ENCODE peak calls at places on chromosomes 13 and 19, in four cellular contexts. J is GM23248, K is GM23338, I is endothelial cell of umbilical vein. P is an unnamed sample.

GRCh38 chr19:30406220-30406944 is 34.2 kb downstream of the ZNF536 start:
- DNase-seq in K (peak; percentile 56), J (peak; percentile 50), I (no peak), P (no peak)

GRCh38 chr19:4390017-4390861 is 10.1 kb downstream of the SH3GL1 start:
- DNase-seq in J (peak; percentile 64), I (peak; percentile 85), K (peak; percentile 85), P (no peak)

GRCh38 chr13:78131811-78132210 is 213.2 kb upstream of the EDNRB start:
- DNase-seq in J (peak; percentile 45), K (no peak), I (peak; percentile 39), P (no peak)

GRCh38 chr13:75145926-75146325 is 336.0 kb downstream of the TBC1D4 start:
- DNase-seq in J (no peak), K (no peak), I (no peak), P (no peak)

GRCh38 chr19:33713194-33713593 is 83.5 kb upstream of the KCTD15 start:
- DNase-seq in J (no peak), I (no peak), K (no peak), P (no peak)

GRCh38 chr13:94646904-94647303 is 45.2 kb downstream of the GPR180 start:
- DNase-seq in K (no peak), I (no peak), J (no peak), P (no peak)

GRCh38 chr13:48535791-48536190 is 2.9 kb upstream of the RCBTB2 start:
- DNase-seq in K (no peak), J (no peak), I (no peak), P (no peak)

GRCh38 chr13:97257800-97258799 is 36.0 kb downstream of the MBNL2 start:
- DNase-seq in J (peak; percentile 91), K (peak; percentile 79), I (peak; percentile 98), P (no peak)

GRCh38 chr13:33070713-33071112 is 54.5 kb downstream of the KL start:
- DNase-seq in I (no peak), J (peak; percentile 21), K (no peak), P (no peak)

GRCh38 chr13:113089693-113090414 is 15.7 kb upstream of the F7 start:
- DNase-seq in I (no peak), K (no peak), J (no peak), P (no peak)

GRCh38 chr13:33918199-33918932 is 100.4 kb downstream of the RFC3 start:
- DNase-seq in I (peak; percentile 28), K (no peak), J (peak; percentile 94), P (no peak)

GRCh38 chr13:110925023-110925608 is 10.2 kb upstream of the ANKRD10 start:
- DNase-seq in K (peak; percentile 73), I (no peak), J (no peak), P (peak; percentile 29)

GRCh38 chr13:33032037-33032625 is 15.9 kb downstream of the KL start:
- DNase-seq in K (no peak), J (peak; percentile 29), I (no peak), P (no peak)

GRCh38 chr13:85367887-85368286 is 431.3 kb downstream of the SLITRK6 start:
- DNase-seq in J (no peak), K (no peak), I (no peak), P (no peak)

GRCh38 chr19:30447276-30447870 is 75.2 kb downstream of the ZNF536 start:
- DNase-seq in K (no peak), J (peak; percentile 51), I (no peak), P (no peak)

GRCh38 chr19:18895828-18896341 is at the start of gene CERS1:
- DNase-seq in K (peak; percentile 68), J (peak; percentile 54), I (no peak), P (no peak)

GRCh38 chr19:7978196-7978825 is 27.1 kb downstream of the ELAVL1 start:
- DNase-seq in K (no peak), I (no peak), J (peak; percentile 20), P (no peak)

GRCh38 chr13:59250276-59250990 is 913.3 kb downstream of the DIAPH3 start:
- DNase-seq in I (no peak), J (no peak), K (no peak), P (no peak)

GRCh38 chr13:40350283-40350992 is 316.0 kb downstream of the FOXO1 start:
- DNase-seq in K (no peak), J (no peak), I (no peak), P (no peak)

GRCh38 chr19:37329686-37330085 is 41.2 kb upstream of the ZNF527 start:
- DNase-seq in K (peak; percentile 67), J (peak; percentile 16), I (no peak), P (no peak)

GRCh38 chr19:12111176-12111575 is 29.0 kb downstream of the ZNF20 start:
- DNase-seq in K (no peak), I (no peak), J (no peak), P (no peak)

GRCh38 chr19:10688545-10689280 is 12.5 kb upstream of the QTRT1 start:
- DNase-seq in K (no peak), I (no peak), J (no peak), P (no peak)

GRCh38 chr19:10692673-10693264 is 8.5 kb upstream of the QTRT1 start:
- DNase-seq in I (no peak), J (no peak), K (peak; percentile 73), P (no peak)

GRCh38 chr19:10691883-10692282 is 9.4 kb upstream of the QTRT1 start:
- DNase-seq in I (no peak), J (no peak), K (no peak), P (no peak)

GRCh38 chr19:10691178-10691881 is 9.9 kb upstream of the QTRT1 start:
- DNase-seq in J (no peak), I (no peak), K (no peak), P (no peak)

DNA sequence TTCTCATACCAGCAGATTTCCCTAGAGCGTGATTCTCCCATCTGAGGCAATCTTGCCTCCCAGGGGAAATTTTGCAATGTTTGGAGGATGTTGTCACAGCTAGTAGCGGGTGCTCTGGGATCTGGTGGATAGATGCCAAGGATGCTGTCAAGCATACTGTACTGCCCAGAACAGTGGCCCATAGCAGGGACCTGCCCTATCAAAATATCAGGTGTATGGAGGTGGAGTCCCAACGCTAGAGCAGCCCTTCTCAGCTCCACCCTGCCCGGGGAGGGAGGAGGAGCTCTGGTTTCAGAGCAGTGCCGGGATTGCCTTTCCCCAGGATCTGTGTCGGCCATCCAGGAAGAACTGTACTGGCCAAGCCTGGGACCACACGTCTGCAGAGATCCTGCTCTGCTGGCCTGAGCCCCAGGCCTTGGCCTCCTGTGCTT is 10.9 kb upstream of the QTRT1 start:
- DNase-seq in K (no peak), I (no peak), J (peak; percentile 49), P (no peak)
- H3K36me3 ChIP-seq in K (peaks cover 56% of the 10 kb centered on the region), I (peaks cover 51% of the 10 kb centered on the region), J (peaks cover 3% of the 10 kb centered on the region), P (peaks cover 75% of the 10 kb centered on the region)

GRCh38 chr19:5622465-5623396 is at the start of the genes SAFB and SAFB2:
- DNase-seq in I (peak; percentile 100), K (peak; percentile 99), J (peak; percentile 100), P (peak; percentile 100)
- H3K4me1 ChIP-seq in I (peaks cover 28% of the 10 kb centered on the region), K (peaks cover 20% of the 10 kb centered on the region), J (peaks cover 42% of the 10 kb centered on the region), P (peaks cover 72% of the 10 kb centered on the region)

GRCh38 chr13:112056284-112056727 is 10.6 kb upstream of the SOX1 start:
- DNase-seq in I (no peak), J (no peak), K (peak; percentile 88), P (no peak)

GRCh38 chr13:112055417-112056206 is 11.3 kb upstream of the SOX1 start:
- DNase-seq in K (peak; percentile 56), I (no peak), J (no peak), P (no peak)

GRCh38 chr13:112057434-112057735 is 9.6 kb upstream of the SOX1 start:
- DNase-seq in J (no peak), K (no peak), I (no peak), P (no peak)

GRCh38 chr13:112057736-112058518 is 9.0 kb upstream of the SOX1 start:
- DNase-seq in I (peak; percentile 6), K (peak; percentile 56), J (no peak), P (no peak)

GRCh38 chr13:112056739-112057433 is 10.1 kb upstream of the SOX1 start:
- DNase-seq in J (no peak), I (no peak), K (peak; percentile 63), P (no peak)
- TF ChIP-seq EZH2 in J (no peak), I (no peak), K (peak; percentile 59), P (no peak)

GRCh38 chr19:2761309-2761677 is 21.5 kb upstream of the SLC39A3 start:
- DNase-seq in J (no peak), I (no peak), K (no peak), P (no peak)
- H3K36me3 ChIP-seq in J (peaks cover 4% of the 10 kb centered on the region), I (peaks cover 42% of the 10 kb centered on the region), K (peaks cover 15% of the 10 kb centered on the region), P (peaks cover 88% of the 10 kb centered on the region)

DNA sequence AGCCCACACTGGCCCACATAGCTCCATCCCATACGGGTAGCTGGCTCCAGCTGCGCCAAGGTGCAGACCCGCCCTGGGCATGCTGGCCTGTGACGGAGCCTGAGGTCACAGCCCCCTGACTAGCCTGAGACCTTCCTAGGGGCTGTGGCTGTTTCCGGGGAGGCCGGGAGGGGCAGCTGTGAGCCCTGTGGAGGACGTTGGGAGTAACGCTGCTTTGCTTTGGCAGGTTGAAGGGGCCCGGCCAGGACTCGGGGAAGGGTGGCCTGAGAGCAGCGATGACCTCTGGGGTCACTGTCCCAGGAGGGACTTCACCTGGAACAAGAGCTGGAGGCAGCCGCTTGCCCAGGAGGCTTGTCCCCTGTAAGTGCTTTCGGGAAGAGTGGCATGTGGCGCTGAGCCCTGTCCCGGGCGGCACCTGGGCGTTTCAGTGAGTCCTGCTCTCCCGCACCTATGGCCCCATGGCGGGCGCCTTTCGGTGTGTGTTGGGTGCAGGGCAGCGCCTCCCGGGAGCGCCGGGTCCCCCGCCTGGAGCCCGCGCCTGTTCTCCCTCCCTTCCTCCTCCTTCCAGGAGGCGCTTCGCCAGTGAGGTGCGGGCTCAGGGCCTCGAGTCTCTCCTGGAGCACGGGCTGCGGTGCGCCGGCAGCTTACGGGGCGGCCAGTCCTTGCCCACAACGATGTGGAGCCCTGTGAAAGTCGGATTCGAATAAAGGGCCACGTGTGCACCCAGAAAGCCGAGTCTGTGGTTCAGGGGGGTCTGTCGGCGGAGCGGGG is 1.1 kb upstream of the FAM174C start:
- DNase-seq in K (no peak), I (no peak), J (peak; percentile 21), P (no peak)
- H3K4me1 ChIP-seq in K (peaks cover 32% of the 10 kb centered on the region), I (peaks cover 37% of the 10 kb centered on the region), J (peaks cover 19% of the 10 kb centered on the region), P (peaks cover 71% of the 10 kb centered on the region)

GRCh38 chr19:48493718-48494515 is 17.7 kb downstream of the LMTK3 start:
- DNase-seq in J (no peak), K (peak; percentile 15), I (no peak), P (no peak)

GRCh38 chr19:48490980-48491792 is 20.4 kb downstream of the LMTK3 start:
- DNase-seq in J (peak; percentile 45), K (peak; percentile 88), I (no peak), P (peak; percentile 80)

GRCh38 chr19:48491793-48492123 is 19.9 kb downstream of the LMTK3 start:
- DNase-seq in J (no peak), I (no peak), K (peak; percentile 95), P (no peak)

GRCh38 chr19:48495391-48495790 is 16.2 kb downstream of the LMTK3 start:
- DNase-seq in J (no peak), I (no peak), K (no peak), P (no peak)

GRCh38 chr19:48492925-48493717 is 18.5 kb downstream of the LMTK3 start:
- DNase-seq in K (peak; percentile 100), J (peak; percentile 99), I (peak; percentile 97), P (peak; percentile 58)
- TF ChIP-seq EZH2 in K (no peak), J (no peak), I (no peak), P (no peak)

DNA sequence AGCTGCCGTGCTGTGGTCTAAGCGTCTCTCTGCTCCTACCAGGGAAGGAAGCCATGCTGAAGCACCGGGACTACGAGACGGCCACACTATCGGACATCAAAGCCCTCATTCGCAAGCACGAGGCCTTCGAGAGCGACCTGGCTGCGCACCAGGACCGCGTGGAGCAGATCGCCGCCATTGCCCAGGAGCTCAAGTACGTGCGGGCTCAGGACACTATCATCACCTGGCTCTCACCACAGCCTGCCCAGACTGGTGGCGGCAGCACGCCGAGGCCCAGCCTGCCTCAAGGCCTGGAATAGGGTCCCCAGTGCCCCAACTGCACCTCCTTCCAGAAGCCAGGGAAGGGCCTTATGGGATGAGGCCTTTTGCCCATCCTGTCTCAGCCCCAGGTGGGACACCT is 22.8 kb downstream of the CAPN12 start:
- DNase-seq in J (no peak), I (no peak), K (no peak), P (no peak)
- H3K36me3 ChIP-seq in J (peaks cover 57% of the 10 kb centered on the region), I (peaks cover 86% of the 10 kb centered on the region), K (peaks cover 40% of the 10 kb centered on the region), P (peaks cover 96% of the 10 kb centered on the region)

P was measured in DND-41.